ENCODE peak calls at places on chromosomes 13 and 19, in nine cellular contexts. One of them, this sample, is unnamed.

GRCh38 chr19:2097330-2098327 is 914 bp downstream of the IZUMO4 start:
- DNase-seq in astrocyte of the cerebellum: no peak
- DNase-seq in upper lobe of right lung: no peak
- DNase-seq in tibial artery: no peak
- DNase-seq in IMR-90: no peak
- DNase-seq in brain microvascular endothelial cell: no peak
- DNase-seq in GM12878: no peak
- DNase-seq in epithelial cell of proximal tubule: no peak
- DNase-seq in H1: no peak
- DNase-seq in this sample: peak; percentile 90

GRCh38 chr19:37983153-37983552 is 76.1 kb downstream of the SIPA1L3 start:
- DNase-seq in tibial artery: peak; percentile 21
- DNase-seq in H1: no peak
- DNase-seq in IMR-90: peak; percentile 52
- DNase-seq in brain microvascular endothelial cell: no peak
- DNase-seq in GM12878: no peak
- DNase-seq in astrocyte of the cerebellum: no peak
- DNase-seq in epithelial cell of proximal tubule: no peak
- DNase-seq in upper lobe of right lung: peak; percentile 16
- DNase-seq in this sample: no peak

GRCh38 chr13:64332048-64332447 is 2898.1 kb downstream of the PCDH9 start:
- DNase-seq in astrocyte of the cerebellum: no peak
- DNase-seq in upper lobe of right lung: no peak
- DNase-seq in H1: no peak
- DNase-seq in IMR-90: peak; percentile 10
- DNase-seq in tibial artery: no peak
- DNase-seq in epithelial cell of proximal tubule: no peak
- DNase-seq in brain microvascular endothelial cell: no peak
- DNase-seq in GM12878: no peak
- DNase-seq in this sample: no peak

GRCh38 chr13:40706439-40706838 is 40.0 kb upstream of the FOXO1 start:
- DNase-seq in astrocyte of the cerebellum: no peak
- DNase-seq in H1: no peak
- DNase-seq in tibial artery: no peak
- DNase-seq in upper lobe of right lung: no peak
- DNase-seq in IMR-90: no peak
- DNase-seq in brain microvascular endothelial cell: no peak
- DNase-seq in epithelial cell of proximal tubule: no peak
- DNase-seq in GM12878: no peak
- DNase-seq in this sample: no peak

GRCh38 chr13:112737329-112737728 is 47.5 kb downstream of the ATP11A start:
- DNase-seq in epithelial cell of proximal tubule: no peak
- DNase-seq in IMR-90: no peak
- DNase-seq in brain microvascular endothelial cell: no peak
- DNase-seq in H1: no peak
- DNase-seq in astrocyte of the cerebellum: no peak
- DNase-seq in GM12878: no peak
- DNase-seq in upper lobe of right lung: peak; percentile 26
- DNase-seq in tibial artery: no peak
- DNase-seq in this sample: no peak

GRCh38 chr19:8361921-8362793 is 1.8 kb upstream of the ANGPTL4 start:
- DNase-seq in GM12878: no peak
- DNase-seq in upper lobe of right lung: peak; percentile 95
- DNase-seq in epithelial cell of proximal tubule: peak; percentile 95
- DNase-seq in brain microvascular endothelial cell: peak; percentile 98
- DNase-seq in tibial artery: peak; percentile 99
- DNase-seq in IMR-90: peak; percentile 99
- DNase-seq in H1: no peak
- DNase-seq in astrocyte of the cerebellum: peak; percentile 85
- DNase-seq in this sample: no peak

GRCh38 chr19:12774588-12775555 is at the start of gene HOOK2:
- DNase-seq in brain microvascular endothelial cell: no peak
- DNase-seq in GM12878: no peak
- DNase-seq in upper lobe of right lung: peak; percentile 97
- DNase-seq in IMR-90: no peak
- DNase-seq in astrocyte of the cerebellum: no peak
- DNase-seq in tibial artery: peak; percentile 80
- DNase-seq in epithelial cell of proximal tubule: no peak
- DNase-seq in H1: no peak
- DNase-seq in this sample: no peak

GRCh38 chr19:34370983-34371382 is 6.0 kb downstream of the GPI start:
- DNase-seq in GM12878: no peak
- DNase-seq in epithelial cell of proximal tubule: no peak
- DNase-seq in upper lobe of right lung: no peak
- DNase-seq in astrocyte of the cerebellum: no peak
- DNase-seq in tibial artery: no peak
- DNase-seq in IMR-90: no peak
- DNase-seq in brain microvascular endothelial cell: no peak
- DNase-seq in H1: no peak
- DNase-seq in this sample: no peak

GRCh38 chr19:21588202-21588601 is 82.8 kb downstream of the ZNF429 start:
- DNase-seq in upper lobe of right lung: no peak
- DNase-seq in astrocyte of the cerebellum: no peak
- DNase-seq in brain microvascular endothelial cell: no peak
- DNase-seq in IMR-90: no peak
- DNase-seq in epithelial cell of proximal tubule: no peak
- DNase-seq in GM12878: no peak
- DNase-seq in H1: no peak
- DNase-seq in tibial artery: no peak
- DNase-seq in this sample: no peak

GRCh38 chr19:8367327-8368001 is 3.5 kb downstream of the ANGPTL4 start:
- DNase-seq in astrocyte of the cerebellum: peak; percentile 94
- DNase-seq in brain microvascular endothelial cell: peak; percentile 92
- DNase-seq in IMR-90: peak; percentile 98
- DNase-seq in GM12878: no peak
- DNase-seq in tibial artery: peak; percentile 81
- DNase-seq in epithelial cell of proximal tubule: no peak
- DNase-seq in H1: peak; percentile 43
- DNase-seq in upper lobe of right lung: peak; percentile 87
- DNase-seq in this sample: peak; percentile 99

GRCh38 chr13:44763604-44764311 is 187.6 kb upstream of the TSC22D1 start:
- DNase-seq in H1: no peak
- DNase-seq in brain microvascular endothelial cell: no peak
- DNase-seq in tibial artery: no peak
- DNase-seq in astrocyte of the cerebellum: no peak
- DNase-seq in GM12878: no peak
- DNase-seq in IMR-90: no peak
- DNase-seq in epithelial cell of proximal tubule: no peak
- DNase-seq in upper lobe of right lung: no peak
- DNase-seq in this sample: no peak

GRCh38 chr19:20151617-20152145 is 15.3 kb upstream of the ZNF486 start:
- DNase-seq in GM12878: no peak
- DNase-seq in upper lobe of right lung: no peak
- DNase-seq in epithelial cell of proximal tubule: no peak
- DNase-seq in brain microvascular endothelial cell: no peak
- DNase-seq in H1: no peak
- DNase-seq in IMR-90: no peak
- DNase-seq in tibial artery: no peak
- DNase-seq in astrocyte of the cerebellum: no peak
- DNase-seq in this sample: no peak

GRCh38 chr19:53552001-53552721 is 14.2 kb downstream of the ZNF331 start:
- DNase-seq in upper lobe of right lung: no peak
- DNase-seq in tibial artery: no peak
- DNase-seq in IMR-90: no peak
- DNase-seq in GM12878: no peak
- DNase-seq in epithelial cell of proximal tubule: no peak
- DNase-seq in astrocyte of the cerebellum: no peak
- DNase-seq in H1: no peak
- DNase-seq in brain microvascular endothelial cell: no peak
- DNase-seq in this sample: no peak

GRCh38 chr13:49652691-49653305 is 24.5 kb downstream of the ARL11 start:
- DNase-seq in H1: no peak
- DNase-seq in astrocyte of the cerebellum: no peak
- DNase-seq in tibial artery: no peak
- DNase-seq in GM12878: no peak
- DNase-seq in epithelial cell of proximal tubule: no peak
- DNase-seq in IMR-90: peak; percentile 10
- DNase-seq in brain microvascular endothelial cell: no peak
- DNase-seq in upper lobe of right lung: no peak
- DNase-seq in this sample: no peak

GRCh38 chr13:73036566-73036965 is 22.2 kb upstream of the KLF5 start:
- DNase-seq in GM12878: no peak
- DNase-seq in brain microvascular endothelial cell: no peak
- DNase-seq in H1: no peak
- DNase-seq in upper lobe of right lung: no peak
- DNase-seq in IMR-90: no peak
- DNase-seq in epithelial cell of proximal tubule: no peak
- DNase-seq in tibial artery: no peak
- DNase-seq in astrocyte of the cerebellum: no peak
- DNase-seq in this sample: no peak

GRCh38 chr19:41540041-41540695 is 35.8 kb upstream of the CEACAM21 start:
- DNase-seq in IMR-90: no peak
- DNase-seq in brain microvascular endothelial cell: no peak
- DNase-seq in upper lobe of right lung: no peak
- DNase-seq in H1: no peak
- DNase-seq in tibial artery: no peak
- DNase-seq in GM12878: no peak
- DNase-seq in epithelial cell of proximal tubule: no peak
- DNase-seq in astrocyte of the cerebellum: no peak
- DNase-seq in this sample: no peak

GRCh38 chr13:67139551-67139950 is 90.6 kb downstream of the PCDH9 start:
- DNase-seq in tibial artery: no peak
- DNase-seq in brain microvascular endothelial cell: no peak
- DNase-seq in astrocyte of the cerebellum: no peak
- DNase-seq in upper lobe of right lung: no peak
- DNase-seq in epithelial cell of proximal tubule: no peak
- DNase-seq in GM12878: no peak
- DNase-seq in H1: no peak
- DNase-seq in IMR-90: no peak
- DNase-seq in this sample: no peak

GRCh38 chr19:50564229-50565105 is 3.8 kb downstream of the LRRC4B start:
- DNase-seq in brain microvascular endothelial cell: no peak
- DNase-seq in tibial artery: no peak
- DNase-seq in IMR-90: no peak
- DNase-seq in epithelial cell of proximal tubule: no peak
- DNase-seq in GM12878: no peak
- DNase-seq in H1: no peak
- DNase-seq in astrocyte of the cerebellum: no peak
- DNase-seq in upper lobe of right lung: no peak
- DNase-seq in this sample: no peak

DNA sequence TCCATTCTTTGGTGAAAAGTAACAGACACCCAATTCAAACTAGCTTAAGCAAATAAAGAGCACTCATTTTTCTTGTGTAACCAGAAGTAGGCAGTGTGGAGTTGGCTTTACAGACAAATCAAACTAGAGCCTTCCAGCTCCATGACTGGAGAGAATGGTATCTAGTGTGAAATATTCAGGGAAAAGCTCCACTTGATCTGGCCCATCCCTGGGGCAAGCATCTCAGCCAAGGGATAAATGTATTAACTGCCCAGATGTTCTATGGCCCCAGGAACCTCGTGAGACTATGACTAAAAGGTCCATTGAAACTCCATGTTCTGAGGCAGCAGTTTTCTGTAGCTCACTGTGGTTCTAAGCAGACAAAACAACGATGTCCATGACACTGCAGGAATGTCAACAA is 49.9 kb downstream of the TBC1D4 start:
- DNase-seq in astrocyte of the cerebellum: no peak
- DNase-seq in GM12878: no peak
- DNase-seq in tibial artery: no peak
- DNase-seq in brain microvascular endothelial cell: no peak
- DNase-seq in H1: no peak
- DNase-seq in epithelial cell of proximal tubule: no peak
- DNase-seq in IMR-90: peak; percentile 18
- DNase-seq in upper lobe of right lung: no peak
- DNase-seq in this sample: no peak
- TF ChIP-seq CTCF in astrocyte of the cerebellum: no peak
- TF ChIP-seq CTCF in GM12878: no peak
- TF ChIP-seq CTCF in tibial artery: no peak
- TF ChIP-seq CTCF in brain microvascular endothelial cell: no peak
- TF ChIP-seq CTCF in H1: peak; percentile 27
- TF ChIP-seq CTCF in epithelial cell of proximal tubule: peak; percentile 51
- TF ChIP-seq CTCF in IMR-90: no peak
- TF ChIP-seq CTCF in upper lobe of right lung: no peak
- TF ChIP-seq CTCF in this sample: peak; percentile 13

DNA sequence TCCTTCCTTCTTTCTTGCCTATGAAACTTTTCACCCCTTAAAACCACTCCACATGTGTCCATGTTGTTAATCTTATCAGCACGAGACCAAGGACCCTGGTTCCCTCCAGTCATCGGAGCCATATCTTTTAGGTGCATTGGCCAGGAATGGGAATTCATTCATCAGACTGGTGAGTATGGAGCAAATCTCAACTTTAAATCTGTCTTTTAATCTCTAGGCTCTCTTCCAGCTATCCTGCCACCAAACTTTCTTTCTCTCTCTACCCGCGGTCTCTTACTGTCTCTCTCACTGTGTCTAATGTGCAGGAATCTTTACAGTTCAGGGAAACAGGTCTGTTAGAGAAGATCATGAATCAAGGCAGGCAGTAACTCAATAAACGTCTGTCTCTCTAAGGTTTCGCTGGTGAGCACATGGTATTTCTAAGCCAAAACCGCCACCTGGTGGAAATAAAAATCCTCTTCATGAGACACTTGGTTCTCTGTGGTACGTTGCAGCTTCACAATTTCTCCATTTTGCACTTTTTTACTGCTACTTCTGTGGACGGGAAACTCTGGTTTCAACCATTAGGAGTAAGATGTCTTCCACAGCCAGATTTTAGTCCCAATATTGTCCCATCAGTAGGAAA is 16.1 kb downstream of the LGALS16 start:
- DNase-seq in astrocyte of the cerebellum: peak; percentile 8
- DNase-seq in IMR-90: peak; percentile 43
- DNase-seq in brain microvascular endothelial cell: peak; percentile 48
- DNase-seq in upper lobe of right lung: no peak
- DNase-seq in epithelial cell of proximal tubule: peak; percentile 20
- DNase-seq in GM12878: no peak
- DNase-seq in tibial artery: no peak
- DNase-seq in H1: peak; percentile 15
- DNase-seq in this sample: no peak
- TF ChIP-seq CTCF in astrocyte of the cerebellum: peak; percentile 41
- TF ChIP-seq CTCF in IMR-90: peak; percentile 56
- TF ChIP-seq CTCF in brain microvascular endothelial cell: peak; percentile 64
- TF ChIP-seq CTCF in upper lobe of right lung: peak; percentile 50
- TF ChIP-seq CTCF in epithelial cell of proximal tubule: peak; percentile 74
- TF ChIP-seq CTCF in GM12878: peak; percentile 80
- TF ChIP-seq CTCF in tibial artery: no peak
- TF ChIP-seq CTCF in H1: peak; percentile 74
- TF ChIP-seq CTCF in this sample: peak; percentile 81

GRCh38 chr19:49056101-49056901 is 1.2 kb downstream of the CGB7 start:
- DNase-seq in tibial artery: peak; percentile 76
- DNase-seq in brain microvascular endothelial cell: peak; percentile 9
- DNase-seq in upper lobe of right lung: peak; percentile 82
- DNase-seq in astrocyte of the cerebellum: no peak
- DNase-seq in GM12878: no peak
- DNase-seq in IMR-90: peak; percentile 28
- DNase-seq in H1: no peak
- DNase-seq in epithelial cell of proximal tubule: no peak
- DNase-seq in this sample: no peak
- TF ChIP-seq CTCF in tibial artery: no peak
- TF ChIP-seq CTCF in brain microvascular endothelial cell: peak; percentile 38
- TF ChIP-seq CTCF in upper lobe of right lung: peak; percentile 37
- TF ChIP-seq CTCF in astrocyte of the cerebellum: peak; percentile 30
- TF ChIP-seq CTCF in GM12878: peak; percentile 14
- TF ChIP-seq CTCF in IMR-90: peak; percentile 22
- TF ChIP-seq CTCF in H1: peak; percentile 28
- TF ChIP-seq CTCF in epithelial cell of proximal tubule: peak; percentile 39
- TF ChIP-seq CTCF in this sample: peak; percentile 75

DNA sequence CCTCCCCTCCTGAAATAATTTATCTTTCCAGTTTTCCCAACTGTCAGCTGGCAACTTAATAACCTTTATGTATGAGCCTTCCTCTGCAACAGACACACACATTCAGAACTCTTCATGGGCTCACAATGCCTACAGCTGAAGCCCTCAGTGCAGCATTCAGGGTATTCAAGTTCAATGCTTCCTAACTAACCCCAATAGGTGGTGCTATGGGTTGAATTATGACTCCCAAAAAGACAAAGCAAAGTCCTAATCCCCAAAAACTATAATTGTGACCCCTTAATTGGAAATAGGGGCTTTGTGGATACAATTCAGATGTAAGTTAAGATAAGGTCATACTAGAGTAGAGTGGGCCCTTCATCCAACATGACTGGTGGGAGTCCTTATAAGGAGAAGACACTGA is 202.2 kb downstream of the SUCLA2 start:
- DNase-seq in upper lobe of right lung: no peak
- DNase-seq in epithelial cell of proximal tubule: no peak
- DNase-seq in tibial artery: no peak
- DNase-seq in brain microvascular endothelial cell: peak; percentile 24
- DNase-seq in H1: no peak
- DNase-seq in astrocyte of the cerebellum: peak; percentile 24
- DNase-seq in IMR-90: peak; percentile 21
- DNase-seq in GM12878: no peak
- DNase-seq in this sample: no peak
- TF ChIP-seq CTCF in upper lobe of right lung: no peak
- TF ChIP-seq CTCF in epithelial cell of proximal tubule: peak; percentile 60
- TF ChIP-seq CTCF in tibial artery: no peak
- TF ChIP-seq CTCF in brain microvascular endothelial cell: peak; percentile 62
- TF ChIP-seq CTCF in H1: peak; percentile 47
- TF ChIP-seq CTCF in astrocyte of the cerebellum: peak; percentile 56
- TF ChIP-seq CTCF in IMR-90: peak; percentile 33
- TF ChIP-seq CTCF in GM12878: peak; percentile 43
- TF ChIP-seq CTCF in this sample: peak; percentile 57

This sample was measured in chondrocyte.